ENCODE peak calls at places on chromosomes 3 and 15, in six cellular contexts. One of them, this sample, is unnamed.

GRCh38 chr3:130820976-130821375 is 72.9 kb upstream of the ATP2C1 start:
- DNase-seq in H1: no peak
- DNase-seq in H9: no peak
- DNase-seq in mesenchymal stem cell: peak
- DNase-seq in neuronal stem cell: no peak
- DNase-seq in IMR-90: peak
- DNase-seq in this sample: peak

GRCh38 chr15:81189583-81190283 is 6.9 kb upstream of the IL16 start:
- DNase-seq in neuronal stem cell: no peak
- DNase-seq in mesenchymal stem cell: peak
- DNase-seq in H9: no peak
- DNase-seq in H1: peak
- DNase-seq in IMR-90: peak
- DNase-seq in this sample: peak

GRCh38 chr3:4980229-4981159 is 1.3 kb downstream of the BHLHE40 start:
- DNase-seq in H1: peak
- DNase-seq in H9: peak
- DNase-seq in neuronal stem cell: peak
- DNase-seq in mesenchymal stem cell: peak
- DNase-seq in IMR-90: peak
- DNase-seq in this sample: peak

GRCh38 chr3:190911382-190911781 is 48.9 kb upstream of the GMNC start:
- DNase-seq in H9: no peak
- DNase-seq in mesenchymal stem cell: no peak
- DNase-seq in IMR-90: no peak
- DNase-seq in H1: no peak
- DNase-seq in neuronal stem cell: peak
- DNase-seq in this sample: no peak

GRCh38 chr3:189806171-189806951 is 175.2 kb downstream of the TP63 start:
- DNase-seq in IMR-90: peak
- DNase-seq in H9: peak
- DNase-seq in mesenchymal stem cell: peak
- DNase-seq in neuronal stem cell: peak
- DNase-seq in H1: no peak
- DNase-seq in this sample: no peak

GRCh38 chr3:121768452-121768851 is 18.9 kb upstream of the GOLGB1 start:
- DNase-seq in neuronal stem cell: no peak
- DNase-seq in IMR-90: no peak
- DNase-seq in mesenchymal stem cell: no peak
- DNase-seq in H9: no peak
- DNase-seq in H1: no peak
- DNase-seq in this sample: no peak

GRCh38 chr3:80533553-80533952 is 765.8 kb upstream of the ROBO1 start:
- DNase-seq in IMR-90: no peak
- DNase-seq in H9: no peak
- DNase-seq in mesenchymal stem cell: no peak
- DNase-seq in H1: no peak
- DNase-seq in neuronal stem cell: no peak
- DNase-seq in this sample: peak

GRCh38 chr15:38678291-38678690 is 113.7 kb upstream of the RASGRP1 start:
- DNase-seq in neuronal stem cell: no peak
- DNase-seq in H1: no peak
- DNase-seq in IMR-90: no peak
- DNase-seq in H9: no peak
- DNase-seq in mesenchymal stem cell: no peak
- DNase-seq in this sample: no peak

GRCh38 chr15:90883526-90883931 is 775 bp upstream of the FES start:
- DNase-seq in neuronal stem cell: no peak
- DNase-seq in H9: no peak
- DNase-seq in mesenchymal stem cell: peak
- DNase-seq in H1: no peak
- DNase-seq in IMR-90: no peak
- DNase-seq in this sample: no peak
- H3K23ac ChIP-seq in neuronal stem cell: peak
- H3K23ac ChIP-seq in H9: no peak
- H3K23ac ChIP-seq in mesenchymal stem cell: no peak
- H3K23ac ChIP-seq in H1: no peak
- H3K23ac ChIP-seq in IMR-90: no peak
- H3K23ac ChIP-seq in this sample: no peak

GRCh38 chr3:187996609-187997008 is 157.3 kb upstream of the LPP start:
- DNase-seq in H9: no peak
- DNase-seq in IMR-90: no peak
- DNase-seq in neuronal stem cell: no peak
- DNase-seq in H1: no peak
- DNase-seq in mesenchymal stem cell: no peak
- DNase-seq in this sample: no peak
- H2AFZ ChIP-seq in H9: no peak
- H2AFZ ChIP-seq in IMR-90: no peak
- H2AFZ ChIP-seq in neuronal stem cell: no peak
- H2AFZ ChIP-seq in H1: no peak
- H2AFZ ChIP-seq in mesenchymal stem cell: no peak
- H2AFZ ChIP-seq in this sample: no peak

GRCh38 chr3:62376906-62377865 is 3.8 kb upstream of the FEZF2 start:
- DNase-seq in H9: peak
- DNase-seq in IMR-90: no peak
- DNase-seq in mesenchymal stem cell: no peak
- DNase-seq in neuronal stem cell: no peak
- DNase-seq in H1: peak
- DNase-seq in this sample: no peak
- H3K23ac ChIP-seq in H9: no peak
- H3K23ac ChIP-seq in IMR-90: no peak
- H3K23ac ChIP-seq in mesenchymal stem cell: no peak
- H3K23ac ChIP-seq in neuronal stem cell: no peak
- H3K23ac ChIP-seq in H1: no peak
- H3K23ac ChIP-seq in this sample: no peak

DNA sequence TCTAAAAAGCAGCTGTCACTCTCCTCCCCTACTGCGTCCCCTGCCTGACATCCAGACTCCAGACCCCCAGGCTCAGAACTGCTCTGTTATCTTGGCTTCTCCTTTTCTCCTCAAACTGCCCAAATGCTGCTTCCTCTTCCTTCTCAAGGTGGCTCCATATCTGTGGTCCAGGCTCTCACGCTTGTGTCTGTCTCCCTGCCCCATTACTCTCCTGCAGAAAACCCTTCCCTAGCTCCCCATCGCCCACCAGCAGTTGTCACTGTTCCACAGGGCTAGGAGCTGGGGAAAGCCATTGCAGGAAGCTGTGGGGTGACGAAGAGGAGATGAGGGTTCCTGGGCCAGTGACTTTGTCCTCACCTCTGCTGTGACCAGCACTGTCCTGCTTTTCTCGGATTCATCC is 30.7 kb upstream of the CGNL1 start:
- DNase-seq in mesenchymal stem cell: no peak
- DNase-seq in H9: peak
- DNase-seq in H1: no peak
- DNase-seq in neuronal stem cell: no peak
- DNase-seq in IMR-90: no peak
- DNase-seq in this sample: no peak
- H2AFZ ChIP-seq in mesenchymal stem cell: no peak
- H2AFZ ChIP-seq in H9: peak
- H2AFZ ChIP-seq in H1: peak
- H2AFZ ChIP-seq in neuronal stem cell: no peak
- H2AFZ ChIP-seq in IMR-90: no peak
- H2AFZ ChIP-seq in this sample: no peak

GRCh38 chr15:63226155-63226883 is 36.9 kb downstream of the RAB8B start:
- DNase-seq in H1: no peak
- DNase-seq in IMR-90: no peak
- DNase-seq in neuronal stem cell: no peak
- DNase-seq in H9: no peak
- DNase-seq in mesenchymal stem cell: no peak
- DNase-seq in this sample: no peak

GRCh38 chr15:63219196-63219719 is 29.9 kb downstream of the RAB8B start:
- DNase-seq in H1: no peak
- DNase-seq in H9: no peak
- DNase-seq in neuronal stem cell: no peak
- DNase-seq in IMR-90: no peak
- DNase-seq in mesenchymal stem cell: no peak
- DNase-seq in this sample: no peak

GRCh38 chr15:63223463-63223862 is 34.1 kb downstream of the RAB8B start:
- DNase-seq in mesenchymal stem cell: no peak
- DNase-seq in H9: no peak
- DNase-seq in H1: no peak
- DNase-seq in neuronal stem cell: no peak
- DNase-seq in IMR-90: no peak
- DNase-seq in this sample: no peak

GRCh38 chr15:63218114-63218808 is 28.9 kb downstream of the RAB8B start:
- DNase-seq in mesenchymal stem cell: peak
- DNase-seq in H1: no peak
- DNase-seq in neuronal stem cell: no peak
- DNase-seq in IMR-90: peak
- DNase-seq in H9: no peak
- DNase-seq in this sample: peak

GRCh38 chr15:63221346-63221745 is 31.9 kb downstream of the RAB8B start:
- DNase-seq in H9: no peak
- DNase-seq in mesenchymal stem cell: no peak
- DNase-seq in neuronal stem cell: no peak
- DNase-seq in H1: no peak
- DNase-seq in IMR-90: peak
- DNase-seq in this sample: no peak
- H3K23ac ChIP-seq in H9: no peak
- H3K23ac ChIP-seq in mesenchymal stem cell: no peak
- H3K23ac ChIP-seq in neuronal stem cell: no peak
- H3K23ac ChIP-seq in H1: no peak
- H3K23ac ChIP-seq in IMR-90: peak
- H3K23ac ChIP-seq in this sample: no peak

DNA sequence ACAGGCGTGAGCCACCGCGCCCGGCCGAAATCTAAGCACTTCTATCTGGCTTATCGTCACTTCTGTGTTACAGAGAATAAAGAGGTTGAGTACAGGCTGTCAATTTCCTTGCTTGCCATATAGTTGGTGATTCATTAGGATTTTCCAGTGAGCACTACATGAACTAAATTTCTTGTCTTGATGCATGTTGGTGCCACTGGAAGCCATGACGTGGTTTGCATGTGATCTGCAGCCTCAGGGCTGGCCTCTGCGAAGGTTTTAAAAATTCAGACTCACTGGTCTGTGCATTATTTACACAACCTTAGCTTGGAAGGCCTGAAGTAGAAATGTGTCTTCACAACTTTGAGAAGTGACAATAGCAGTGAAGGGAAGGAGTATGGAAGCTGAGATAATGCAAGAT is 85.8 kb downstream of the NFKBIZ start:
- DNase-seq in neuronal stem cell: no peak
- DNase-seq in H1: no peak
- DNase-seq in H9: no peak
- DNase-seq in IMR-90: no peak
- DNase-seq in mesenchymal stem cell: no peak
- DNase-seq in this sample: peak
- H2AFZ ChIP-seq in neuronal stem cell: no peak
- H2AFZ ChIP-seq in H1: peak
- H2AFZ ChIP-seq in H9: no peak
- H2AFZ ChIP-seq in IMR-90: no peak
- H2AFZ ChIP-seq in mesenchymal stem cell: no peak
- H2AFZ ChIP-seq in this sample: no peak

GRCh38 chr3:13654330-13655073 is 105.6 kb downstream of the FBLN2 start:
- DNase-seq in mesenchymal stem cell: no peak
- DNase-seq in H9: no peak
- DNase-seq in neuronal stem cell: no peak
- DNase-seq in IMR-90: no peak
- DNase-seq in H1: peak
- DNase-seq in this sample: no peak
- H3K23ac ChIP-seq in mesenchymal stem cell: no peak
- H3K23ac ChIP-seq in H9: no peak
- H3K23ac ChIP-seq in neuronal stem cell: no peak
- H3K23ac ChIP-seq in IMR-90: no peak
- H3K23ac ChIP-seq in H1: no peak
- H3K23ac ChIP-seq in this sample: no peak

GRCh38 chr3:32460031-32460749 is 42.5 kb downstream of the CMTM6 start:
- DNase-seq in mesenchymal stem cell: no peak
- DNase-seq in IMR-90: no peak
- DNase-seq in H1: peak
- DNase-seq in H9: peak
- DNase-seq in neuronal stem cell: peak
- DNase-seq in this sample: no peak

GRCh38 chr3:32455609-32456428 is 46.8 kb downstream of the CMTM6 start:
- DNase-seq in neuronal stem cell: no peak
- DNase-seq in H1: no peak
- DNase-seq in H9: no peak
- DNase-seq in mesenchymal stem cell: no peak
- DNase-seq in IMR-90: no peak
- DNase-seq in this sample: no peak

GRCh38 chr3:32456429-32457130 is 46.1 kb downstream of the CMTM6 start:
- DNase-seq in mesenchymal stem cell: no peak
- DNase-seq in neuronal stem cell: no peak
- DNase-seq in H9: no peak
- DNase-seq in H1: peak
- DNase-seq in IMR-90: no peak
- DNase-seq in this sample: no peak

GRCh38 chr3:32459474-32459873 is 43.2 kb downstream of the CMTM6 start:
- DNase-seq in H1: no peak
- DNase-seq in H9: no peak
- DNase-seq in IMR-90: no peak
- DNase-seq in neuronal stem cell: no peak
- DNase-seq in mesenchymal stem cell: no peak
- DNase-seq in this sample: no peak

DNA sequence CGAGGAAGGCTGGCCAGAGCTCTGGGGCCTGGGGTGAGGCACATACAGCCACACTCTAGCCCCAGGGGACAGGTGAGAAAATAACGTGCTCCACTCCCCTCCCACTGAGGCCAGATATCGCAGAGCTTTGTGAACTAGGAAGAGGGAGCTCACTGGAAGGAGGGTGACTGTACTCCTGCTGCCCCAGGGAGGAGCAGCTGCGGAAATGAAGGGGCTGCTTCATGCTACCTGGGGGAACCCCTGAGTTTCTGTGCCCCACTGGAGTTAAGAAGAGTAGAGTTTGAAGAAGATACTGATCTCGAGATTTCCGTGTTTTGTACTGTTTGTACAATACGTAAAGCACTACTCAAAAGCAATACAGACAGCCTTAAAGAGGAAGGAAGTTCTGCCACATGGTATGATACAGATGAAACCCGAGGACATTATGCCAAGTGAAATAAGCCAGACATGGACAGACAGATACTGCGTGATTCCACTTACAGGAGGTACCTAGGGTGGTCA is 44.6 kb downstream of the CMTM6 start:
- DNase-seq in H1: peak
- DNase-seq in mesenchymal stem cell: no peak
- DNase-seq in IMR-90: no peak
- DNase-seq in H9: no peak
- DNase-seq in neuronal stem cell: no peak
- DNase-seq in this sample: no peak
- H2AFZ ChIP-seq in H1: no peak
- H2AFZ ChIP-seq in mesenchymal stem cell: no peak
- H2AFZ ChIP-seq in IMR-90: no peak
- H2AFZ ChIP-seq in H9: no peak
- H2AFZ ChIP-seq in neuronal stem cell: no peak
- H2AFZ ChIP-seq in this sample: no peak

This sample was measured in trophoblast cell.